ENCODE peak calls at places on chromosomes 16 and 17, in four cellular contexts. E is stomach, R is cardiac muscle cell, P is Peyer's patch. H is an unnamed sample.

GRCh38 chr17:35245196-35245486 is 2.3 kb downstream of the SLFN5 start:
- DNase-seq in E (no peak), R (no peak), P (no peak), H (no peak)

GRCh38 chr17:1000597-1001490 is 3.9 kb downstream of the TIMM22 start:
- DNase-seq in E (peak; percentile 63), R (peak; percentile 55), P (no peak), H (no peak)

GRCh38 chr17:75459590-75460267 is 3.3 kb downstream of the TMEM94 start:
- DNase-seq in E (peak; percentile 36), R (no peak), P (no peak), H (no peak)

GRCh38 chr17:50240876-50241275 is 33.4 kb upstream of the TMEM92 start:
- DNase-seq in E (no peak), R (no peak), P (no peak), H (no peak)

GRCh38 chr17:17182601-17183136 is 23.5 kb downstream of the PLD6 start:
- DNase-seq in E (no peak), R (no peak), P (no peak), H (no peak)

GRCh38 chr17:63476857-63477470 is at the start of gene ACE:
- DNase-seq in E (peak; percentile 37), R (peak; percentile 64), P (peak; percentile 79), H (no peak)

GRCh38 chr17:517181-517580 is 164.6 kb upstream of the RPH3AL start:
- DNase-seq in E (no peak), R (no peak), P (no peak), H (no peak)

GRCh38 chr16:66030036-66030435 is 336.5 kb upstream of the CDH5 start:
- DNase-seq in E (no peak), R (no peak), P (peak; percentile 34), H (no peak)

GRCh38 chr16:84331998-84332780 is 36.1 kb upstream of the ATP2C2 start:
- DNase-seq in E (no peak), R (no peak), P (no peak), H (no peak)

GRCh38 chr17:12709063-12709462 is 43.4 kb downstream of the MYOCD start:
- DNase-seq in E (no peak), R (no peak), P (no peak), H (no peak)

GRCh38 chr16:49179714-49180330 is 101.8 kb downstream of the CBLN1 start:
- DNase-seq in E (no peak), R (no peak), P (peak; percentile 64), H (no peak)

GRCh38 chr16:57734925-57735754 is 430 bp upstream of the KATNB1 start:
- DNase-seq in E (peak; percentile 98), R (peak; percentile 100), P (peak; percentile 99), H (peak; percentile 93)

GRCh38 chr17:41654134-41654907 is 29.9 kb upstream of the KRT17 start:
- DNase-seq in E (peak; percentile 94), R (no peak), P (peak; percentile 95), H (no peak)

GRCh38 chr16:10265770-10266615 is 83.8 kb upstream of the GRIN2A start:
- DNase-seq in E (no peak), R (no peak), P (no peak), H (no peak)

GRCh38 chr16:66924527-66925321 is 611 bp downstream of the RRAD start:
- DNase-seq in E (peak; percentile 49), R (peak; percentile 83), P (peak; percentile 69), H (no peak)

GRCh38 chr17:78817123-78817522 is 23.5 kb downstream of the USP36 start:
- DNase-seq in E (no peak), R (no peak), P (peak; percentile 70), H (peak; percentile 65)

GRCh38 chr16:48099455-48099854 is 56.3 kb downstream of the ABCC12 start:
- DNase-seq in E (no peak), R (no peak), P (no peak), H (no peak)

GRCh38 chr17:44877121-44877520 is 22.1 kb downstream of the EFTUD2 start:
- DNase-seq in E (no peak), R (no peak), P (no peak), H (no peak)

GRCh38 chr16:28910046-28911031 is 14.7 kb downstream of the RABEP2 start:
- DNase-seq in E (no peak), R (no peak), P (peak; percentile 71), H (no peak)

GRCh38 chr17:2233441-2233947 is 70.1 kb downstream of the SMG6 start:
- DNase-seq in E (no peak), R (no peak), P (no peak), H (no peak)
- H3K4me3 ChIP-seq in E (no peak overlapping the region), R (no peak overlapping the region), P (no peak overlapping the region), H (no peak overlapping the region)

DNA sequence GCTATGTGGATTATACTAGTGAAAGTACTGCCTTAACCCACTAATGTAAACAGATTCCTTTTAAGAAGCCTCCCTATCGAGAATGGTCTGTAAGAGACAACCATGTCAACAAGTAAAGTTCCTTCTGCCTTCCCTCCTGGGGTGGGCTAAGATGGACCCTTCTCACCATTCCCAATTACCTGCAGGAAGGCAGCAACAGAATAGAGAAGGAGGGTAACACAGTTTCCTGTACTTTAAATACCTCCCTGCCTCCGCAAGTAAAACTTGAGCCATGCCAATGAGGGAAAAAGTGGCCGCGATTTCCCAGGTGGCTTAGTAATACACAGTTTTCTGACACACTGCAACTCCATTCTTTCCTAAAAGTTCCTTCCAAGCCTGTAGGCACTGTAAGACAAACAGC is 45.2 kb downstream of the TOX3 start:
- DNase-seq in E (no peak), R (no peak), P (no peak), H (no peak)
- H3K4me1 ChIP-seq in E (peaks cover 47% of the 10 kb centered on the region), R (peaks cover 8% of the 10 kb centered on the region), P (peaks cover 7% of the 10 kb centered on the region), H (no peaks in the 10 kb centered on the region)

GRCh38 chr16:50607051-50607431 is 58.8 kb downstream of the NKD1 start:
- DNase-seq in E (no peak), R (no peak), P (no peak), H (no peak)
- H3K27ac ChIP-seq in E (no peak overlapping the region), R (no peak overlapping the region), P (no peak overlapping the region), H (no peak overlapping the region)

DNA sequence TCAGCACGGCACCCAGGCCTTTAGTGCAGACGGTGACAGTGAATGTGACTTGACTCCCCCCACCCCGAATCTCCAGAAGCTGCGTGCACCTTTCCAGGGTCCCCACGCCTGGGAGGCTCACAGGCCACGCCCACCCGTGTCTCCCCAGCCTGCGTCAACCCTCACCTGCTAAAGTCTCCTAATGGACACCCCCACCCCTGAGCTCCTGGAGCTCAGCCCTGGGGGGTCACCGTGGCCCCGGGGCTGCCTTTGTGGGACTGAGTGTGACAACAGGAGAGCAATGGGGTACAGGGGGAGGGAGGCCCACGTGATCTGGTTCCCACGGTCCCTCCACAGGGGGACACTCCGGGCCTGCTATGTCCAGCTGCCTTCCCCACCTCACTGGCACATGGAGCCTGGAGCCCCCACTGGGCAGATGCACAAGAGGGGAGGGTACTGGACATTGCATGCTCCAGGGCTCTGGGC is 7.4 kb upstream of the FASN start:
- DNase-seq in E (no peak), R (no peak), P (no peak), H (no peak)
- H3K4me3 ChIP-seq in E (peak overlapping the region; percentile 23), R (no peak overlapping the region), P (no peak overlapping the region), H (peak overlapping the region; percentile 59)

GRCh38 chr16:4920826-4921225 is 16.1 kb downstream of the PPL start:
- DNase-seq in E (no peak), R (no peak), P (no peak), H (no peak)
- H3K4me1 ChIP-seq in E (peaks cover 32% of the 10 kb centered on the region), R (peaks cover 4% of the 10 kb centered on the region), P (peaks cover 5% of the 10 kb centered on the region), H (no peaks in the 10 kb centered on the region)

DNA sequence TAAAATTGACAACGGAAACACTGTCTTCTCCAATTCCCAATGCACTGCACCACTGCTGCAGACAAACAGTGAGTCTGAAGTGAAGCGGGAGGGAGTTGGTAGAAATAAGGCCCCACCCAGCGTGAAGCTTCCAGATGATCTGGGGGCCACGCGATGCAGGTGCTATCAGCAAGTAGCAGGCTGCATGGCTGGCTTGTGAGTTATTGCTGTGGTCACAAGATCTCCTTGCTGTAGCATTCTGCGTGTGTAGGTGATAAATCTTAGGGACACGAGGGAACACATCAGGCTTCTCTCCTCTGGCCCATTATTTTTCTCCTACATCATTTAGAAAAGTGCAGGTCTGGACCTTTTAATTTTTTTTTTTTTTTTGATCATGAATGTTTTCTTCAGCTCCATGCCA is 407.6 kb downstream of the TMEM114 start:
- DNase-seq in E (no peak), R (no peak), P (no peak), H (no peak)
- H3K27ac ChIP-seq in E (no peak overlapping the region), R (no peak overlapping the region), P (no peak overlapping the region), H (no peak overlapping the region)

GRCh38 chr16:11978080-11978479 is 1.5 kb downstream of the SNX29 start:
- DNase-seq in E (no peak), R (no peak), P (no peak), H (no peak)
- H3K4me3 ChIP-seq in E (no peak overlapping the region), R (no peak overlapping the region), P (no peak overlapping the region), H (peak overlapping the region; percentile 65)

DNA sequence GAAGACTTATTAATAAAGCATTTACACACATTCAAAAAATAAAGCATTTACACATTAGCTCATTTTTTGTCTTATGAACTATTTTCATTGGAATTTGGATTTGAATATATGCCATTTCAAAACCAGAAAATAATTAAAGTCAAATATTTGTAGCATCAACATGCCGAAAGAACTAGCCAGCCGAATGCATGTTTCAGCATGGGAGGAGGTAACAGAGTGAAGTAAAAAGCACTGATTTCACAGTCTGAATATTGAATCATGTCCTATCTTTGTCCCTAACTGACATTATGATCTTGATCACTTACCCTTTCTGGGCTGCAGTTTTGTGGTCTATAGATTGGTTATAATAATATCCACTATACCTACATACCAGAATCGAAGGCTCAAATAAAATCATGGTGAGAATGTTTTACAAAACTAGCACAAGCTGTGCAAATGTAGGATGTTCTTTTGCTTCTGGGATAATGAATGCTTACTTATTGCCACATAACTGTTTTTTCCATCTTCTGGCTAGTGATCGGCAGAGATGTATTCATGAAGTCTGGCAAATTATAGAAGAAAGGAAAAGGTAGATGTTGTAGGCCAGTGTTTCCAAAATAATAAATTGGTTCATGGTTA is 84.7 kb downstream of the TUBD1 start:
- DNase-seq in E (no peak), R (no peak), P (no peak), H (no peak)
- H3K4me1 ChIP-seq in E (peaks cover 50% of the 10 kb centered on the region), R (no peaks in the 10 kb centered on the region), P (no peaks in the 10 kb centered on the region), H (no peaks in the 10 kb centered on the region)

GRCh38 chr17:28097901-28098300 is 55.4 kb downstream of the NLK start:
- DNase-seq in E (no peak), R (no peak), P (no peak), H (no peak)
- H3K27ac ChIP-seq in E (no peak overlapping the region), R (no peak overlapping the region), P (no peak overlapping the region), H (no peak overlapping the region)

H was measured in CD8-positive, alpha-beta T cell.